ENCODE peak calls at places on chromosomes 16 and 17, in seven cellular contexts. M is HFF-Myc, J is NCI-H1417, E is neural crest cell, C is progenitor cell of endocrine pancreas, P is NCI-H2107, B is tibial nerve. A is an unnamed sample.

GRCh38 chr16:54409982-54410381 is 123.4 kb upstream of the IRX3 start:
- DNase-seq in C (no peak), P (no peak), M (no peak), B (no peak), J (no peak), E (no peak), A (no peak)

GRCh38 chr17:61415374-61416210 is 15.9 kb downstream of the TBX2 start:
- DNase-seq in C (no peak), J (no peak), M (no peak), P (no peak), B (no peak), E (no peak), A (no peak)

GRCh38 chr17:75404739-75405364 is 626 bp downstream of the GRB2 start:
- DNase-seq in P (no peak), E (no peak), J (peak), M (no peak), B (no peak), C (peak), A (peak)

GRCh38 chr16:1960665-1961630 is 1.6 kb downstream of the NDUFB10 start:
- DNase-seq in M (peak), E (no peak), C (no peak), B (no peak), P (no peak), J (peak), A (peak)

GRCh38 chr17:27560668-27561067 is 70.3 kb upstream of the LGALS9 start:
- DNase-seq in M (no peak), P (no peak), B (no peak), C (no peak), E (no peak), J (no peak), A (no peak)

GRCh38 chr16:66961065-66961744 is at the start of gene CES3:
- DNase-seq in J (peak), B (no peak), M (peak), P (peak), C (peak), E (peak), A (peak)

GRCh38 chr17:43810226-43810715 is 22.7 kb downstream of the MPP3 start:
- DNase-seq in P (no peak), J (no peak), C (no peak), B (no peak), M (no peak), E (no peak), A (no peak)

GRCh38 chr17:14427914-14428639 is 127.2 kb downstream of the HS3ST3B1 start:
- DNase-seq in J (no peak), M (no peak), C (no peak), P (no peak), E (no peak), B (no peak), A (no peak)

GRCh38 chr17:82321947-82322466 is 4.6 kb upstream of the CD7 start:
- DNase-seq in B (no peak), M (no peak), J (no peak), C (no peak), E (no peak), P (no peak), A (peak)

A was measured in glutamatergic neuron.